ENCODE peak calls at places on chromosomes 5 and 9, in ten cellular contexts. One of them, this sample, is unnamed.

GRCh38 chr5:132752581-132753125 is 5.4 kb downstream of the CCNI2 start:
- DNase-seq in GM04504: no peak
- DNase-seq in coronary artery: no peak
- DNase-seq in GM12865: no peak
- DNase-seq in posterior cingulate gyrus: no peak
- DNase-seq in RWPE1: no peak
- DNase-seq in H4: no peak
- DNase-seq in NCI-H1436: no peak
- DNase-seq in erythroblast: no peak
- DNase-seq in tibial nerve: no peak
- DNase-seq in this sample: no peak

GRCh38 chr5:107809201-107810034 is 138.7 kb upstream of the EFNA5 start:
- DNase-seq in GM04504: peak; percentile 18
- DNase-seq in coronary artery: no peak
- DNase-seq in GM12865: no peak
- DNase-seq in posterior cingulate gyrus: no peak
- DNase-seq in RWPE1: no peak
- DNase-seq in H4: peak; percentile 44
- DNase-seq in NCI-H1436: no peak
- DNase-seq in erythroblast: no peak
- DNase-seq in tibial nerve: no peak
- DNase-seq in this sample: no peak

GRCh38 chr9:95515272-95516113 is 1.3 kb downstream of the PTCH1 start:
- DNase-seq in GM04504: no peak
- DNase-seq in coronary artery: no peak
- DNase-seq in GM12865: no peak
- DNase-seq in posterior cingulate gyrus: peak; percentile 34
- DNase-seq in RWPE1: no peak
- DNase-seq in H4: no peak
- DNase-seq in NCI-H1436: peak; percentile 12
- DNase-seq in erythroblast: no peak
- DNase-seq in tibial nerve: no peak
- DNase-seq in this sample: no peak

GRCh38 chr9:110864011-110864410 is 174.3 kb downstream of the LPAR1 start:
- DNase-seq in GM04504: no peak
- DNase-seq in coronary artery: no peak
- DNase-seq in GM12865: no peak
- DNase-seq in posterior cingulate gyrus: no peak
- DNase-seq in RWPE1: no peak
- DNase-seq in H4: no peak
- DNase-seq in NCI-H1436: no peak
- DNase-seq in erythroblast: no peak
- DNase-seq in tibial nerve: no peak
- DNase-seq in this sample: no peak

GRCh38 chr5:160466889-160467554 is 45.4 kb downstream of the PTTG1 start:
- DNase-seq in GM04504: no peak
- DNase-seq in coronary artery: no peak
- DNase-seq in GM12865: no peak
- DNase-seq in posterior cingulate gyrus: no peak
- DNase-seq in RWPE1: no peak
- DNase-seq in H4: no peak
- DNase-seq in NCI-H1436: no peak
- DNase-seq in erythroblast: no peak
- DNase-seq in tibial nerve: no peak
- DNase-seq in this sample: no peak

GRCh38 chr9:8879284-8879683 is 1079.7 kb upstream of the DMAC1 start:
- DNase-seq in GM04504: no peak
- DNase-seq in coronary artery: no peak
- DNase-seq in GM12865: no peak
- DNase-seq in posterior cingulate gyrus: no peak
- DNase-seq in RWPE1: no peak
- DNase-seq in H4: no peak
- DNase-seq in NCI-H1436: no peak
- DNase-seq in erythroblast: no peak
- DNase-seq in tibial nerve: no peak
- DNase-seq in this sample: no peak

GRCh38 chr5:127442085-127442484 is 75.4 kb upstream of the PRRC1 start:
- DNase-seq in GM04504: no peak
- DNase-seq in coronary artery: no peak
- DNase-seq in GM12865: peak; percentile 9
- DNase-seq in posterior cingulate gyrus: no peak
- DNase-seq in RWPE1: peak; percentile 31
- DNase-seq in H4: no peak
- DNase-seq in NCI-H1436: no peak
- DNase-seq in erythroblast: peak; percentile 39
- DNase-seq in tibial nerve: no peak
- DNase-seq in this sample: no peak

GRCh38 chr9:93509084-93509483 is 55.7 kb upstream of the FAM120AOS start:
- DNase-seq in GM04504: no peak
- DNase-seq in coronary artery: no peak
- DNase-seq in GM12865: no peak
- DNase-seq in posterior cingulate gyrus: no peak
- DNase-seq in RWPE1: no peak
- DNase-seq in H4: no peak
- DNase-seq in NCI-H1436: no peak
- DNase-seq in erythroblast: no peak
- DNase-seq in tibial nerve: no peak
- DNase-seq in this sample: no peak

GRCh38 chr5:174501461-174502069 is 222.8 kb upstream of the MSX2 start:
- DNase-seq in GM04504: no peak
- DNase-seq in coronary artery: no peak
- DNase-seq in GM12865: no peak
- DNase-seq in posterior cingulate gyrus: no peak
- DNase-seq in RWPE1: peak; percentile 39
- DNase-seq in H4: peak; percentile 57
- DNase-seq in NCI-H1436: no peak
- DNase-seq in erythroblast: no peak
- DNase-seq in tibial nerve: no peak
- DNase-seq in this sample: no peak

This sample was measured in Right ventricle myocardium superior.